ENCODE peak calls at places on chromosomes 2 and 18, in six cellular contexts. I is activated T-cell treated with anti-CD3 and anti-CD28 coated beads for 1 hour; C is brain microvascular endothelial cell; B is amniotic epithelial cell; D is natural killer cell treated with Interleukin-12 subunit alpha and Interleukin-12 subunit beta and Interleukin-15 and Interleukin-18, amount 100 ng/mL, for 72 hours; J is anterior cingulate cortex. S is an unnamed sample.

GRCh38 chr18:41751161-41751560 is 203.9 kb upstream of the PIK3C3 start:
- DNase-seq in I (no peak), C (no peak), B (no peak), D (no peak), J (no peak), S (peak; percentile 69)

GRCh38 chr2:226985227-226985946 is 149.5 kb downstream of the RHBDD1 start:
- DNase-seq in I (no peak), C (peak; percentile 77), B (peak; percentile 81), D (no peak), J (no peak), S (peak; percentile 80)

GRCh38 chr2:49153231-49153630 is 1.1 kb downstream of the FSHR start:
- DNase-seq in I (no peak), C (no peak), B (no peak), D (no peak), J (no peak), S (no peak)

GRCh38 chr2:3618367-3618766 is 23.5 kb downstream of the COLEC11 start:
- DNase-seq in I (no peak), C (no peak), B (no peak), D (no peak), J (no peak), S (no peak)

GRCh38 chr2:120858361-120858760 is 122.7 kb downstream of the GLI2 start:
- DNase-seq in I (no peak), C (no peak), B (no peak), D (peak; percentile 55), J (peak; percentile 20), S (no peak)

GRCh38 chr2:163799807-163800206 is 64.0 kb upstream of the FIGN start:
- DNase-seq in I (no peak), C (no peak), B (no peak), D (no peak), J (no peak), S (no peak)

GRCh38 chr2:5365871-5366461 is 326.2 kb upstream of the SOX11 start:
- DNase-seq in I (peak; percentile 5), C (peak; percentile 70), B (no peak), D (no peak), J (no peak), S (peak; percentile 0)

GRCh38 chr2:52597361-52597760 is 1170.2 kb upstream of the CHAC2 start:
- DNase-seq in I (no peak), C (peak; percentile 43), B (peak; percentile 9), D (no peak), J (no peak), S (no peak)

GRCh38 chr2:147873859-147874483 is 29.1 kb downstream of the ACVR2A start:
- DNase-seq in I (no peak), C (no peak), B (no peak), D (no peak), J (no peak), S (no peak)

S was measured in ELR.